ENCODE peak calls at places on chromosomes 4 and X, in five cellular contexts. One of them, this sample, is unnamed.

GRCh38 chrX:148878371-148878770 is 378.0 kb downstream of the AFF2 start:
- DNase-seq in Calu3: no peak
- DNase-seq in fibroblast of mammary gland: peak
- DNase-seq in sigmoid colon: no peak
- DNase-seq in A549: no peak
- DNase-seq in this sample: no peak

GRCh38 chr4:37305984-37306383 is 61.4 kb downstream of the NWD2 start:
- DNase-seq in Calu3: no peak
- DNase-seq in fibroblast of mammary gland: no peak
- DNase-seq in sigmoid colon: no peak
- DNase-seq in A549: no peak
- DNase-seq in this sample: no peak

GRCh38 chrX:154334496-154334895 is 38.9 kb downstream of the TKTL1 start:
- DNase-seq in Calu3: no peak
- DNase-seq in fibroblast of mammary gland: no peak
- DNase-seq in sigmoid colon: no peak
- DNase-seq in A549: no peak
- DNase-seq in this sample: peak

GRCh38 chr4:58602701-58603359 is 1492.6 kb upstream of the IGFBP7 start:
- DNase-seq in Calu3: no peak
- DNase-seq in fibroblast of mammary gland: no peak
- DNase-seq in sigmoid colon: no peak
- DNase-seq in A549: no peak
- DNase-seq in this sample: no peak

GRCh38 chr4:126761947-126762650 is 870.7 kb upstream of the INTU start:
- DNase-seq in Calu3: no peak
- DNase-seq in fibroblast of mammary gland: no peak
- DNase-seq in sigmoid colon: no peak
- DNase-seq in A549: no peak
- DNase-seq in this sample: no peak

GRCh38 chrX:152638443-152638904 is 779 bp downstream of the GABRQ start:
- DNase-seq in Calu3: no peak
- DNase-seq in fibroblast of mammary gland: no peak
- DNase-seq in sigmoid colon: no peak
- DNase-seq in A549: no peak
- DNase-seq in this sample: no peak

GRCh38 chrX:38172596-38172995 is 48.1 kb downstream of the SRPX start:
- DNase-seq in Calu3: no peak
- DNase-seq in fibroblast of mammary gland: no peak
- DNase-seq in sigmoid colon: no peak
- DNase-seq in A549: no peak
- DNase-seq in this sample: no peak

GRCh38 chr4:139986621-139987510 is 167.1 kb downstream of the MAML3 start:
- DNase-seq in Calu3: no peak
- DNase-seq in fibroblast of mammary gland: peak
- DNase-seq in sigmoid colon: no peak
- DNase-seq in A549: no peak
- DNase-seq in this sample: no peak

GRCh38 chrX:130343411-130343810 is 3.7 kb downstream of the SLC25A14 start:
- DNase-seq in Calu3: no peak
- DNase-seq in fibroblast of mammary gland: no peak
- DNase-seq in sigmoid colon: no peak
- DNase-seq in A549: no peak
- DNase-seq in this sample: no peak

GRCh38 chr4:138960175-138960710 is 55.3 kb upstream of the NOCT start:
- DNase-seq in Calu3: no peak
- DNase-seq in fibroblast of mammary gland: no peak
- DNase-seq in sigmoid colon: no peak
- DNase-seq in A549: no peak
- DNase-seq in this sample: no peak

GRCh38 chr4:87236851-87237250 is 16.4 kb upstream of the KLHL8 start:
- DNase-seq in Calu3: no peak
- DNase-seq in fibroblast of mammary gland: no peak
- DNase-seq in sigmoid colon: no peak
- DNase-seq in A549: no peak
- DNase-seq in this sample: no peak

GRCh38 chrX:107204063-107204605 is 2.1 kb downstream of the NUP62CL start:
- DNase-seq in Calu3: peak
- DNase-seq in fibroblast of mammary gland: no peak
- DNase-seq in sigmoid colon: no peak
- DNase-seq in A549: no peak
- DNase-seq in this sample: no peak

GRCh38 chr4:77872723-77873435 is 10.2 kb downstream of the MRPL1 start:
- DNase-seq in Calu3: no peak
- DNase-seq in fibroblast of mammary gland: no peak
- DNase-seq in sigmoid colon: no peak
- DNase-seq in A549: no peak
- DNase-seq in this sample: no peak

GRCh38 chr4:149738156-149738555 is 77.5 kb downstream of the IQCM start:
- DNase-seq in Calu3: no peak
- DNase-seq in fibroblast of mammary gland: no peak
- DNase-seq in sigmoid colon: no peak
- DNase-seq in A549: no peak
- DNase-seq in this sample: no peak

GRCh38 chrX:1727531-1728027 is 112.7 kb downstream of the ASMT start:
- DNase-seq in Calu3: peak
- DNase-seq in fibroblast of mammary gland: no peak
- DNase-seq in sigmoid colon: no peak
- DNase-seq in A549: peak
- DNase-seq in this sample: no peak

GRCh38 chrX:74514384-74514783 is 93.1 kb downstream of the SLC16A2 start:
- DNase-seq in Calu3: peak
- DNase-seq in fibroblast of mammary gland: no peak
- DNase-seq in sigmoid colon: no peak
- DNase-seq in A549: no peak
- DNase-seq in this sample: no peak

GRCh38 chrX:132004728-132005127 is 18.4 kb upstream of the STK26 start:
- DNase-seq in Calu3: no peak
- DNase-seq in fibroblast of mammary gland: peak
- DNase-seq in sigmoid colon: no peak
- DNase-seq in A549: no peak
- DNase-seq in this sample: no peak

GRCh38 chr4:67746797-67747495 is 7.2 kb downstream of the GNRHR start:
- DNase-seq in Calu3: no peak
- DNase-seq in fibroblast of mammary gland: peak
- DNase-seq in sigmoid colon: no peak
- DNase-seq in A549: no peak
- DNase-seq in this sample: no peak

GRCh38 chrX:10235851-10236250 is 79.1 kb downstream of the CLCN4 start:
- DNase-seq in Calu3: no peak
- DNase-seq in fibroblast of mammary gland: peak
- DNase-seq in sigmoid colon: no peak
- DNase-seq in A549: no peak
- DNase-seq in this sample: no peak

GRCh38 chr4:159455675-159456235 is 352.9 kb downstream of the RAPGEF2 start:
- DNase-seq in Calu3: peak
- DNase-seq in fibroblast of mammary gland: peak
- DNase-seq in sigmoid colon: no peak
- DNase-seq in A549: peak
- DNase-seq in this sample: no peak

GRCh38 chr4:25839687-25840086 is 23.1 kb downstream of the SEL1L3 start:
- DNase-seq in Calu3: no peak
- DNase-seq in fibroblast of mammary gland: no peak
- DNase-seq in sigmoid colon: no peak
- DNase-seq in A549: no peak
- DNase-seq in this sample: no peak

GRCh38 chr4:171583790-171584189 is 229.4 kb upstream of the GALNTL6 start:
- DNase-seq in Calu3: no peak
- DNase-seq in fibroblast of mammary gland: no peak
- DNase-seq in sigmoid colon: no peak
- DNase-seq in A549: no peak
- DNase-seq in this sample: no peak

GRCh38 chr4:69096810-69097209 is 536 bp downstream of the UGT2B7 start:
- DNase-seq in Calu3: no peak
- DNase-seq in fibroblast of mammary gland: no peak
- DNase-seq in sigmoid colon: no peak
- DNase-seq in A549: no peak
- DNase-seq in this sample: no peak

GRCh38 chr4:46389301-46389761 is 597 bp downstream of the GABRA2 start:
- DNase-seq in Calu3: no peak
- DNase-seq in fibroblast of mammary gland: no peak
- DNase-seq in sigmoid colon: no peak
- DNase-seq in A549: no peak
- DNase-seq in this sample: no peak

GRCh38 chr4:188839704-188840103 is 700.5 kb downstream of the TRIML1 start:
- DNase-seq in Calu3: no peak
- DNase-seq in fibroblast of mammary gland: peak
- DNase-seq in sigmoid colon: no peak
- DNase-seq in A549: no peak
- DNase-seq in this sample: no peak

GRCh38 chr4:37670249-37670648 is 15.9 kb downstream of the RELL1 start:
- DNase-seq in Calu3: no peak
- DNase-seq in fibroblast of mammary gland: no peak
- DNase-seq in sigmoid colon: no peak
- DNase-seq in A549: no peak
- DNase-seq in this sample: no peak

GRCh38 chr4:26873391-26874026 is 12.9 kb downstream of the STIM2 start:
- DNase-seq in Calu3: no peak
- DNase-seq in fibroblast of mammary gland: no peak
- DNase-seq in sigmoid colon: no peak
- DNase-seq in A549: no peak
- DNase-seq in this sample: no peak

GRCh38 chrX:48698306-48698705 is 1.8 kb downstream of the SUV39H1 start:
- DNase-seq in Calu3: no peak
- DNase-seq in fibroblast of mammary gland: no peak
- DNase-seq in sigmoid colon: no peak
- DNase-seq in A549: no peak
- DNase-seq in this sample: no peak

GRCh38 chr4:177391287-177391686 is 51.0 kb downstream of the AGA start:
- DNase-seq in Calu3: no peak
- DNase-seq in fibroblast of mammary gland: no peak
- DNase-seq in sigmoid colon: no peak
- DNase-seq in A549: no peak
- DNase-seq in this sample: no peak

DNA sequence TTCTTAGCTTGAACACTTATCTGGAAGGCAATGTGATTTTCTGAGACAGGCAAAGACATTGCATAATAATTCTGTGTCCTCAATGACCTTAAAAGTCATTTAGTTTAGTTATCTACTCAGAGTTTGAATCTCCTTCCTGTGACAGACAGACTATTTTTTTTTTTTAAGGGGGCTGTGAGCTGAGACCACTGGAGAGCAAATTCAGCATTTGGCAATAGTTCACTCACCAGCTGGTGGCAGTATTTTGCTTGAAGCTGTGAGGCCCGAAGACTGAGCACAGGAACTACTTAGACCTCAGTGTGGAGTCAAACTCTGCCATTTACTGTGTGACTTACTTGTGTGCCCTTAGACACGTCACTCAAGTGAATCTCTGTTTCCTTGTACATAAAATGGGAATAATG is 22.9 kb upstream of the CPE start:
- DNase-seq in Calu3: peak
- DNase-seq in fibroblast of mammary gland: peak
- DNase-seq in sigmoid colon: no peak
- DNase-seq in A549: no peak
- DNase-seq in this sample: no peak
- TF ChIP-seq CTCF in Calu3: no peak
- TF ChIP-seq CTCF in fibroblast of mammary gland: peak
- TF ChIP-seq CTCF in sigmoid colon: no peak
- TF ChIP-seq CTCF in A549: peak
- TF ChIP-seq CTCF in this sample: peak

GRCh38 chr4:156948133-156948532 is 23.5 kb downstream of the PDGFC start:
- DNase-seq in Calu3: no peak
- DNase-seq in fibroblast of mammary gland: peak
- DNase-seq in sigmoid colon: no peak
- DNase-seq in A549: no peak
- DNase-seq in this sample: no peak

GRCh38 chr4:156948738-156949137 is 22.9 kb downstream of the PDGFC start:
- DNase-seq in Calu3: no peak
- DNase-seq in fibroblast of mammary gland: peak
- DNase-seq in sigmoid colon: no peak
- DNase-seq in A549: no peak
- DNase-seq in this sample: no peak

GRCh38 chr4:156950950-156951349 is 20.6 kb downstream of the PDGFC start:
- DNase-seq in Calu3: no peak
- DNase-seq in fibroblast of mammary gland: no peak
- DNase-seq in sigmoid colon: no peak
- DNase-seq in A549: no peak
- DNase-seq in this sample: no peak

GRCh38 chr4:156950090-156950489 is 21.5 kb downstream of the PDGFC start:
- DNase-seq in Calu3: no peak
- DNase-seq in fibroblast of mammary gland: no peak
- DNase-seq in sigmoid colon: no peak
- DNase-seq in A549: no peak
- DNase-seq in this sample: no peak

GRCh38 chr4:156949373-156949814 is 22.2 kb downstream of the PDGFC start:
- DNase-seq in Calu3: no peak
- DNase-seq in fibroblast of mammary gland: peak
- DNase-seq in sigmoid colon: no peak
- DNase-seq in A549: no peak
- DNase-seq in this sample: no peak
- TF ChIP-seq CTCF in Calu3: no peak
- TF ChIP-seq CTCF in fibroblast of mammary gland: no peak
- TF ChIP-seq CTCF in sigmoid colon: no peak
- TF ChIP-seq CTCF in A549: no peak
- TF ChIP-seq CTCF in this sample: no peak

GRCh38 chrX:120585702-120586101 is 18.2 kb upstream of the MCTS1 start:
- DNase-seq in Calu3: no peak
- DNase-seq in fibroblast of mammary gland: no peak
- DNase-seq in sigmoid colon: no peak
- DNase-seq in A549: no peak
- DNase-seq in this sample: no peak
- TF ChIP-seq CTCF in Calu3: no peak
- TF ChIP-seq CTCF in fibroblast of mammary gland: no peak
- TF ChIP-seq CTCF in sigmoid colon: no peak
- TF ChIP-seq CTCF in A549: no peak
- TF ChIP-seq CTCF in this sample: no peak

GRCh38 chrX:133323450-133323849 is 91.8 kb downstream of the GPC4 start:
- DNase-seq in Calu3: no peak
- DNase-seq in fibroblast of mammary gland: no peak
- DNase-seq in sigmoid colon: no peak
- DNase-seq in A549: no peak
- DNase-seq in this sample: no peak

GRCh38 chrX:133321441-133321840 is 93.8 kb downstream of the GPC4 start:
- DNase-seq in Calu3: no peak
- DNase-seq in fibroblast of mammary gland: no peak
- DNase-seq in sigmoid colon: no peak
- DNase-seq in A549: no peak
- DNase-seq in this sample: no peak

GRCh38 chrX:133325422-133325821 is 89.9 kb downstream of the GPC4 start:
- DNase-seq in Calu3: no peak
- DNase-seq in fibroblast of mammary gland: no peak
- DNase-seq in sigmoid colon: no peak
- DNase-seq in A549: no peak
- DNase-seq in this sample: no peak
- TF ChIP-seq CTCF in Calu3: no peak
- TF ChIP-seq CTCF in fibroblast of mammary gland: no peak
- TF ChIP-seq CTCF in sigmoid colon: no peak
- TF ChIP-seq CTCF in A549: no peak
- TF ChIP-seq CTCF in this sample: no peak